ENCODE peak calls at places on chromosomes 6 and 20, in six cellular contexts. T is RCC 7860; O is activated naive CD4-positive, alpha-beta T cell; K is right lobe of liver; E is activated naive CD8-positive, alpha-beta T cell treated with anti-CD3 and anti-CD28 coated beads, Interleukin-2, amount 50 U/mL, for 16 hours; I is NCI-H2081. Y is an unnamed sample.

GRCh38 chr20:1465470-1466210 is 1.0 kb downstream of the NSFL1C start:
- DNase-seq in K (no peak), E (no peak), T (no peak), I (no peak), O (no peak), Y (no peak)

GRCh38 chr20:7214081-7214740 is 446.7 kb downstream of the BMP2 start:
- DNase-seq in E (no peak), T (no peak), O (no peak), K (no peak), I (no peak), Y (no peak)

GRCh38 chr6:135995160-135995898 is 143.8 kb downstream of the PDE7B start:
- DNase-seq in K (no peak), O (no peak), I (no peak), T (peak), E (no peak), Y (no peak)

GRCh38 chr6:11616200-11616611 is 78.7 kb downstream of the TMEM170B start:
- DNase-seq in E (no peak), I (no peak), T (peak), O (no peak), K (no peak), Y (no peak)

GRCh38 chr6:48036316-48036715 is 74.7 kb downstream of the PTCHD4 start:
- DNase-seq in I (no peak), E (no peak), T (peak), O (no peak), K (no peak), Y (no peak)

GRCh38 chr6:45310118-45310788 is 17.9 kb upstream of the RUNX2 start:
- DNase-seq in T (no peak), E (no peak), O (no peak), I (no peak), K (no peak), Y (no peak)

GRCh38 chr6:162618463-162619002 is 109.0 kb downstream of the PRKN start:
- DNase-seq in K (no peak), I (no peak), E (no peak), O (no peak), T (no peak), Y (no peak)

GRCh38 chr6:79833264-79833663 is 114.1 kb downstream of the ELOVL4 start:
- DNase-seq in T (no peak), I (peak), K (no peak), O (no peak), E (no peak), Y (no peak)

GRCh38 chr6:44309092-44309491 is 4.1 kb downstream of the AARS2 start:
- DNase-seq in I (no peak), K (no peak), E (no peak), T (peak), O (no peak), Y (no peak)

GRCh38 chr6:165439928-165440554 is 130.6 kb upstream of the C6orf118 start:
- DNase-seq in I (peak), T (peak), K (no peak), O (no peak), E (no peak), Y (no peak)

GRCh38 chr6:133983099-133983939 is 30.3 kb downstream of the TBPL1 start:
- DNase-seq in T (peak), K (no peak), E (no peak), O (peak), I (no peak), Y (no peak)

GRCh38 chr20:44610313-44610965 is 28.1 kb downstream of the PKIG start:
- DNase-seq in T (no peak), K (peak), O (no peak), I (no peak), E (no peak), Y (no peak)

GRCh38 chr20:48767269-48767960 is 60.4 kb downstream of the PREX1 start:
- DNase-seq in T (no peak), O (no peak), K (no peak), I (no peak), E (no peak), Y (no peak)

GRCh38 chr6:113995632-113996031 is 24.7 kb upstream of the HDAC2 start:
- DNase-seq in K (no peak), E (no peak), O (no peak), T (peak), I (peak), Y (no peak)

GRCh38 chr6:92408350-92408749 is 1011.0 kb downstream of the EPHA7 start:
- DNase-seq in I (no peak), T (no peak), E (no peak), K (no peak), O (no peak), Y (no peak)

GRCh38 chr20:61980647-61981583 is 84.8 kb downstream of the TAF4 start:
- DNase-seq in K (peak), E (no peak), T (peak), O (no peak), I (no peak), Y (no peak)

GRCh38 chr20:36154696-36155628 is at the start of gene EPB41L1:
- DNase-seq in K (no peak), O (no peak), T (no peak), E (no peak), I (no peak), Y (no peak)

GRCh38 chr6:133995296-133995695 is 42.3 kb downstream of the TBPL1 start:
- DNase-seq in E (no peak), T (no peak), K (no peak), O (no peak), I (no peak), Y (no peak)

GRCh38 chr6:83722876-83723275 is 14.0 kb upstream of the SNAP91 start:
- DNase-seq in T (no peak), O (no peak), E (no peak), K (no peak), I (no peak), Y (no peak)

GRCh38 chr20:57871237-57871632 is 161.4 kb upstream of the PMEPA1 start:
- DNase-seq in T (no peak), O (no peak), K (no peak), E (no peak), I (no peak), Y (no peak)

GRCh38 chr6:143125455-143125854 is 64.8 kb downstream of the AIG1 start:
- DNase-seq in I (peak), O (no peak), T (peak), E (no peak), K (no peak), Y (no peak)

GRCh38 chr6:113631616-113632015 is 225.5 kb upstream of the MARCKS start:
- DNase-seq in K (no peak), E (no peak), O (no peak), I (no peak), T (no peak), Y (no peak)

GRCh38 chr6:170200458-170200891 is 90.4 kb downstream of the DLL1 start:
- DNase-seq in E (no peak), I (no peak), O (no peak), K (no peak), T (no peak), Y (no peak)

GRCh38 chr6:168605964-168606363 is 165.0 kb downstream of the SMOC2 start:
- DNase-seq in E (no peak), O (no peak), I (no peak), T (no peak), K (no peak), Y (no peak)

GRCh38 chr6:159933077-159933476 is 35.8 kb upstream of the IGF2R start:
- DNase-seq in T (no peak), I (no peak), O (no peak), K (no peak), E (no peak), Y (no peak)